ENCODE peak calls at places on chromosome 18, in four cellular contexts. B is SJSA1, F is left ventricle myocardium inferior, I is WERI-Rb-1. K is an unnamed sample.

GRCh38 chr18:77127769-77128671 is 4.6 kb downstream of the MBP start:
- DNase-seq in I (no peak), F (no peak), B (peak), K (no peak)

GRCh38 chr18:65748321-65748720 is 2.5 kb upstream of the CDH7 start:
- DNase-seq in F (no peak), I (no peak), B (no peak), K (peak)

GRCh38 chr18:29191263-29191662 is 1014.3 kb upstream of the CDH2 start:
- DNase-seq in B (no peak), F (no peak), I (peak), K (peak)

GRCh38 chr18:48930926-48931325 is 19.8 kb downstream of the SMAD7 start:
- DNase-seq in I (no peak), B (no peak), F (no peak), K (no peak)

GRCh38 chr18:5582849-5583667 is 39.3 kb upstream of the EPB41L3 start:
- DNase-seq in I (no peak), F (no peak), B (peak), K (no peak)

GRCh38 chr18:3592864-3593263 is 142.9 kb downstream of the TGIF1 start:
- DNase-seq in I (no peak), F (no peak), B (no peak), K (no peak)

GRCh38 chr18:35775887-35776286 is 194.3 kb downstream of the GALNT1 start:
- DNase-seq in F (no peak), B (no peak), I (no peak), K (no peak)

GRCh38 chr18:75350440-75350839 is 77.1 kb downstream of the SMIM21 start:
- DNase-seq in B (peak), F (no peak), I (no peak), K (no peak)

GRCh38 chr18:26436176-26437031 is 111.9 kb downstream of the KCTD1 start:
- DNase-seq in I (no peak), B (peak), F (no peak), K (no peak)

GRCh38 chr18:3869848-3870247 is 419.9 kb downstream of the TGIF1 start:
- DNase-seq in F (no peak), B (no peak), I (no peak), K (peak)

GRCh38 chr18:3842844-3843243 is 392.9 kb downstream of the TGIF1 start:
- DNase-seq in I (no peak), F (no peak), B (no peak), K (no peak)

GRCh38 chr18:68428026-68428425 is 286.9 kb downstream of the TMX3 start:
- DNase-seq in I (no peak), F (no peak), B (peak), K (peak)

DNA sequence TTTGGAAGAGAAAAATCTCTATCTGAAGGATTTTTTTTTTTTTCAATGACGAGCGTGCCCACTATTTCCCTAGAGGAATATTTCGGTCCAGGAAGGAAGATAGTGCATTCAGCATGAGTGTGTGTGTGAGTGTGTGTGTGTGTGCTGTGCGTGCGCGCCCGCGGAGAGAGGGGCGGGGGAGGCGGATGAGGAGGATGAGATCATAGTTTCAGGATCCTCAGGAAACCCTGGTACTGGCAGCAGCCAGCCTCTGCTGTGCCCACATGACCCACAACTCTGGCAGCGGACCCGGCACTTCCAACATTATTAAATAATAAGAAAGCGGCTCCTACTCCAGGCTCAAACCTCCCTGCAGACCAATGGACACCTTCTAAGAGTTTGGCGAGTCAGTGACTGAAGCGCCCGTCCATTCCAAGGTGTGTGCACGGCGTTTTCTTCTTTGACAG is 217.0 kb upstream of the DTNA start:
- DNase-seq in I (peak), B (peak), F (peak), K (peak)
- H3K4me3 ChIP-seq in I (peak), B (peak), F (peak), K (peak)

GRCh38 chr18:71743634-71744033 is 800.5 kb downstream of the CBLN2 start:
- DNase-seq in B (no peak), F (no peak), I (no peak), K (no peak)
- H3K4me3 ChIP-seq in B (no peak), F (no peak), I (no peak), K (no peak)

DNA sequence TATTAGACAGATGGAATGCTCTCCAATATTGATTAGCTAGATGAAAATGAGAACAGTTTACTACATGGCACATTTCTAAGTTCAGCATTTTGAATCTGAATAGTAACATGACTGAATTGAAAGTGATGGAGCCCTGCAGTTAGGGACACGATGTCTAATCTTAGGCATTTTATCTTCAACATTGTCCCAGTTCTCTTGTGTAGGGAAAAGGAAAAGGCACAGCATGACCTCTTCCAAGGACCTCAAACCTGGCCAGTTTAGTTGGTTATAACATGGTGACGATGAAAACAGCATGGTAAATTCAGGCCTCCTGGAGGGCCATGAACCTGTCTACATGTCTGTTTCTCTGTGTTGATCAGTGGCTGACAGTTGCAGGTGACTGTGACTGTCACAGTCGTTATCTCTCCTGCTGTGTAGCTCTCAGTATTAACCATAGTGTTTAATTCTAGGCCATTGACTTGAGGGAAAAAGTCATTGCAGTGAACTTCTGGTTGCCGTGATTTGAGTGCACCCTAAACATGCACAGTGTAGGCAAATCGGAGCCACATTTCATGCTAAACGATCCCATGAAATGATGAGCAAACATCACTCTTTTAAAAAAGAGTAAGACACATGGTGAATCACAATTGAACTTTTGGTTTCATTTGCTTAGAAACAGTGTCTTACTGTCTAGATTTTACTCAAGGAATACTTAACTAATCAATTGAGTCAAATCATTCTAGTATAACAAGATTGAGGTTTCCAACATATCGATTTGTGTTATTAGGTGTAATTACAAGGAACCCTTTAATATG is 129.7 kb downstream of the PHLPP1 start:
- DNase-seq in I (no peak), F (no peak), B (no peak), K (no peak)
- H3K4me3 ChIP-seq in I (no peak), F (no peak), B (no peak), K (no peak)

GRCh38 chr18:12288406-12288762 is 19.7 kb upstream of the TUBB6 start:
- DNase-seq in F (no peak), I (no peak), B (no peak), K (no peak)
- H3K4me3 ChIP-seq in F (peak), I (peak), B (peak), K (peak)

DNA sequence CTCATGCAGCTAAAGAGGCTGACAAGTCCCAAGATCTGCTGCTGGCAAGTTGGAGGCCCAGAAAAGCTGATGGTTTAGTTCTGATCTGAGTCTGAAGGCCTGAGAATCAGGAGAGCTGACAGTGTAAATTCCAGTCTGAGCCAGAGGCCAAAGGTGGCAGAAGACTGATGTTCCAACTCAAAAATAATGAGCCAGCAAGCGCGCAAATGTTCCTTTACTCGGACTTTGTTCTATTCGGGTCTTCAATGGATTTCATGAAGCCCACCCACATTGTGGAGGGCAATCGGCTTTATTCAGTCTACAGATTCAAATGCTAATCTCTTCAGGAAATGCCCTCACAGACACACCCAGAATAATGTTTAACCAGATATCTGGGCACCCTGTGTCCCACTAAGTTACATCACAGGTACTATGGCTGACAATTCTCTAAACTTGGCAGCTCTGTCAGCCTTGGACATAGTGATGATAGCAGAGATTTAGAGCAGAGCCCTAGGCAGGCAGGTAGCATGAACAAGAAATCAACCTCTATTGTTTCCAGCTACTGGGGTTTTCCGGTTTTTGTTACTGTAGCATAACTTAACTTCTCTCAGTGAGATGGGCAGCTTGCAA is 318.5 kb downstream of the HRH4 start:
- DNase-seq in F (no peak), I (no peak), B (no peak), K (no peak)
- H3K4me3 ChIP-seq in F (no peak), I (no peak), B (no peak), K (no peak)

GRCh38 chr18:907171-907879 is 2.7 kb downstream of the ADCYAP1 start:
- DNase-seq in B (no peak), I (peak), F (no peak), K (no peak)

GRCh38 chr18:906416-907170 is 1.9 kb downstream of the ADCYAP1 start:
- DNase-seq in I (peak), F (no peak), B (no peak), K (no peak)

GRCh38 chr18:905948-906415 is 1.3 kb downstream of the ADCYAP1 start:
- DNase-seq in F (no peak), B (no peak), I (no peak), K (no peak)

GRCh38 chr18:908631-909621 is 4.3 kb downstream of the ADCYAP1 start:
- DNase-seq in F (no peak), I (no peak), B (no peak), K (no peak)

DNA sequence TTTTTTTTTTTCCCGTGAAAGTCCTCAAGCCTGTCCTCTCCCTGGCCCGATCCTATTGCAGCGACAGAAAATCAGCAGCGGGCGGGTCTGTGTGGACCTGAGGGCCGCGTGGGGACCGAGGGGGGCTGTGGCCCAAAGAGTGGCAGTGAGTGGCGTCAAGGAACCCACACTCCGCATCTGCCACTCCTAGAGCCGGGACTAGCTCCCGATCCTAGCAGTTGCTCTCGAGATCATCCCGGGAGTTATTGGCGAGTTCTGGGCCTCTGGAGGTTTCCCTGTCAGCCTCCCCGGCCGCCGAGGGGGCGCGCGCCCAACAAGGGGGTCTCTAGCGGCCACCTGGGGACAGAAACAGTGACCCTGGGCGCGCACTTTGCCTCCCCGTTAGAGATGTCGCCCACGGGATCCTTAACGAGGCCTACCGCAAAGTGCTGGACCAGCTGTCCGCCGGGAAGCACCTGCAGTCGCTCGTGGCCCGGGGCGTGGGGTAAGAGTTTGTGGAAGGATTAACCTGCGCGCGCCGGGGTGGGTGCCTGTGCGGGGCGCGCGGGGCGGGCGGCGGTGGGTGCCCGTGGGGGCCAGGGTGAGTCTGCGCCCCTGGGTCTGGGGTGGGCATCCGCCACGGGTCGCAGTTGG is 3.3 kb downstream of the ADCYAP1 start:
- DNase-seq in F (no peak), B (no peak), I (peak), K (no peak)
- H3K4me3 ChIP-seq in F (peak), B (peak), I (peak), K (no peak)

K was measured in SJCRH30.